ENCODE peak calls at places on chromosome 19, in five cellular contexts. K, X, D, A and T are unnamed samples.

GRCh38 chr19:6061420-6062130 is 48.7 kb downstream of the RFX2 start:
- DNase-seq in K (no peak), X (no peak), A (peak), D (no peak), T (peak)

GRCh38 chr19:28224441-28224840 is 988.5 kb downstream of the UQCRFS1 start:
- DNase-seq in A (no peak), K (no peak), D (no peak), X (no peak), T (no peak)

GRCh38 chr19:39128511-39129079 is 3.0 kb downstream of the PAK4 start:
- DNase-seq in A (no peak), D (no peak), X (no peak), K (no peak), T (no peak)

GRCh38 chr19:45280471-45280961 is 29.4 kb downstream of the MARK4 start:
- DNase-seq in A (no peak), X (no peak), K (no peak), D (no peak), T (no peak)

GRCh38 chr19:8334458-8335342 is 8.4 kb downstream of the KANK3 start:
- DNase-seq in D (no peak), X (peak), K (no peak), A (no peak), T (no peak)

GRCh38 chr19:11806354-11807098 is 7.5 kb upstream of the ZNF440 start:
- DNase-seq in X (no peak), A (no peak), K (no peak), D (no peak), T (no peak)

GRCh38 chr19:17479325-17479791 is 9.0 kb downstream of the SLC27A1 start:
- DNase-seq in A (no peak), X (no peak), K (no peak), D (peak), T (no peak)

GRCh38 chr19:32401992-32402391 is 3.6 kb upstream of the DPY19L3 start:
- DNase-seq in D (no peak), K (no peak), A (no peak), X (no peak), T (no peak)

GRCh38 chr19:46745521-46746280 is at the start of gene FKRP:
- DNase-seq in X (peak), K (peak), D (no peak), A (no peak), T (no peak)

GRCh38 chr19:47768604-47769003 is 9.9 kb upstream of the SELENOW start:
- DNase-seq in K (no peak), A (no peak), X (no peak), D (no peak), T (no peak)